ENCODE peak calls at places on chromosomes 16 and 17, in five cellular contexts. One of them, this sample, is unnamed. For H3K4me1, the result is how much of the 10 kb centered on the place peaks cover.

GRCh38 chr17:18031955-18032354 is 7.0 kb downstream of the ATPAF2 start:
- DNase-seq in fibroblast of lung: peak
- DNase-seq in A549: no peak
- DNase-seq in right lobe of liver: no peak
- DNase-seq in uterus: no peak
- DNase-seq in this sample: no peak

GRCh38 chr16:84543931-84544776 is 39.7 kb upstream of the MEAK7 start:
- DNase-seq in fibroblast of lung: no peak
- DNase-seq in A549: no peak
- DNase-seq in right lobe of liver: peak
- DNase-seq in uterus: peak
- DNase-seq in this sample: no peak

GRCh38 chr16:8565498-8565897 is 24.8 kb downstream of the TMEM114 start:
- DNase-seq in right lobe of liver: no peak
- DNase-seq in uterus: no peak
- DNase-seq in fibroblast of lung: no peak
- DNase-seq in A549: no peak
- DNase-seq in this sample: no peak

GRCh38 chr16:24736758-24737157 is 7.3 kb downstream of the TNRC6A start:
- DNase-seq in uterus: peak
- DNase-seq in fibroblast of lung: no peak
- DNase-seq in A549: no peak
- DNase-seq in right lobe of liver: no peak
- DNase-seq in this sample: no peak

GRCh38 chr16:64132686-64133085 is 989.2 kb downstream of the CDH11 start:
- DNase-seq in right lobe of liver: no peak
- DNase-seq in A549: no peak
- DNase-seq in uterus: no peak
- DNase-seq in fibroblast of lung: no peak
- DNase-seq in this sample: no peak

GRCh38 chr16:75096730-75097129 is 19.9 kb downstream of the LDHD start:
- DNase-seq in uterus: peak
- DNase-seq in A549: peak
- DNase-seq in fibroblast of lung: no peak
- DNase-seq in right lobe of liver: no peak
- DNase-seq in this sample: peak

GRCh38 chr16:85210423-85211169 is 98.3 kb upstream of the CIBAR2 start:
- DNase-seq in A549: no peak
- DNase-seq in right lobe of liver: no peak
- DNase-seq in fibroblast of lung: peak
- DNase-seq in uterus: no peak
- DNase-seq in this sample: no peak

GRCh38 chr17:38732376-38733314 is 2.5 kb downstream of the CISD3 start:
- DNase-seq in fibroblast of lung: no peak
- DNase-seq in right lobe of liver: peak
- DNase-seq in uterus: no peak
- DNase-seq in A549: no peak
- DNase-seq in this sample: no peak

GRCh38 chr17:36089888-36090836 is at the start of gene CCL3:
- DNase-seq in A549: no peak
- DNase-seq in fibroblast of lung: no peak
- DNase-seq in right lobe of liver: no peak
- DNase-seq in uterus: no peak
- DNase-seq in this sample: no peak

GRCh38 chr17:75557075-75557851 is 30.3 kb upstream of the MYO15B start:
- DNase-seq in A549: peak
- DNase-seq in fibroblast of lung: peak
- DNase-seq in uterus: peak
- DNase-seq in right lobe of liver: peak
- DNase-seq in this sample: peak

GRCh38 chr16:28897826-28898225 is 19.5 kb downstream of the ATP2A1 start:
- DNase-seq in right lobe of liver: no peak
- DNase-seq in A549: no peak
- DNase-seq in uterus: no peak
- DNase-seq in fibroblast of lung: no peak
- DNase-seq in this sample: no peak

GRCh38 chr16:59758848-59759247 is 1024.7 kb upstream of the GOT2 start:
- DNase-seq in uterus: no peak
- DNase-seq in right lobe of liver: no peak
- DNase-seq in A549: no peak
- DNase-seq in fibroblast of lung: no peak
- DNase-seq in this sample: no peak

GRCh38 chr17:68355093-68355492 is 63.8 kb downstream of the ARSG start:
- DNase-seq in uterus: no peak
- DNase-seq in fibroblast of lung: peak
- DNase-seq in A549: no peak
- DNase-seq in right lobe of liver: no peak
- DNase-seq in this sample: no peak

GRCh38 chr16:50769-51591 is 2.4 kb downstream of the POLR3K start:
- DNase-seq in A549: no peak
- DNase-seq in right lobe of liver: no peak
- DNase-seq in fibroblast of lung: no peak
- DNase-seq in uterus: no peak
- DNase-seq in this sample: no peak

GRCh38 chr16:28989363-28989762 is 4.5 kb downstream of the LAT start:
- DNase-seq in right lobe of liver: no peak
- DNase-seq in uterus: no peak
- DNase-seq in A549: no peak
- DNase-seq in fibroblast of lung: no peak
- DNase-seq in this sample: no peak

GRCh38 chr17:45143767-45144198 is 4.5 kb upstream of the HEXIM1 start:
- DNase-seq in fibroblast of lung: peak
- DNase-seq in uterus: peak
- DNase-seq in right lobe of liver: peak
- DNase-seq in A549: no peak
- DNase-seq in this sample: peak

DNA sequence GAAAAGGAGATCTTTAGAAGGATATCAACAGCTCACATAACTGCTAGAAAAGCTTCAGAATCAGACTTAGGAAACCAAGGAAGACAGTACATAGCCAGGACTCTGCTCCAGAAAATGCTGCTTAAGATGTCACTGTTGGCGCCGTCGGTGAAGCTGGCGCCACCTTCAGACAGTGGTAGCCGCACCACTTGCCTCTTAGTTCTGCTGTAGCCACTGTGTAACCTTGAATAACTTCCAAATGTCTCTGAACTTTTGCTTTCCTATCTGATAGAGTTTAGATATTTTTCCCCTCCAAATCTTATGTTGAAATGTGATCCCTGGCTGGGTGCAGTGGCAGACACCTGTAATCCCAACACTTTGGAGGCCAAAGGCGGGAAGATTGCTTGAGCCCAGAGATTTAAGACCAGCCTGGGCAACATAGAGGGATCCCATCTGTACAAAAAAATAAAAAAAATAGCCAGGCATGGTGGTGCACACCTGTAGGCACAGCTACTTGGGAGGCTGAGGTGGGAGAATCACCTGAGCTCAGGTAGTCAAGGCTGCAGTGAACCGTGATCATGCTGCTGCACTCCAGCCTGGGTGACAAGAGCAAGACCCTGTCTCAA is 6.3 kb upstream of the USP31 start:
- DNase-seq in uterus: no peak
- DNase-seq in right lobe of liver: no peak
- DNase-seq in fibroblast of lung: peak
- DNase-seq in A549: no peak
- DNase-seq in this sample: no peak
- TF ChIP-seq CTCF in uterus: no peak
- TF ChIP-seq CTCF in right lobe of liver: no peak
- TF ChIP-seq CTCF in fibroblast of lung: no peak
- TF ChIP-seq CTCF in A549: peak
- TF ChIP-seq CTCF in this sample: peak

GRCh38 chr17:57679356-57679755 is 65.7 kb downstream of the CCDC182 start:
- DNase-seq in A549: no peak
- DNase-seq in right lobe of liver: no peak
- DNase-seq in fibroblast of lung: no peak
- DNase-seq in uterus: no peak
- DNase-seq in this sample: no peak

GRCh38 chr17:57678393-57678792 is 66.7 kb downstream of the CCDC182 start:
- DNase-seq in fibroblast of lung: no peak
- DNase-seq in A549: no peak
- DNase-seq in right lobe of liver: no peak
- DNase-seq in uterus: no peak
- DNase-seq in this sample: no peak

GRCh38 chr17:57677301-57677700 is 67.8 kb downstream of the CCDC182 start:
- DNase-seq in A549: no peak
- DNase-seq in fibroblast of lung: no peak
- DNase-seq in uterus: no peak
- DNase-seq in right lobe of liver: no peak
- DNase-seq in this sample: no peak

GRCh38 chr17:57676543-57676942 is 68.6 kb downstream of the CCDC182 start:
- DNase-seq in fibroblast of lung: no peak
- DNase-seq in uterus: no peak
- DNase-seq in right lobe of liver: no peak
- DNase-seq in A549: no peak
- DNase-seq in this sample: no peak

GRCh38 chr17:57677858-57678257 is 67.2 kb downstream of the CCDC182 start:
- DNase-seq in A549: no peak
- DNase-seq in fibroblast of lung: no peak
- DNase-seq in right lobe of liver: no peak
- DNase-seq in uterus: no peak
- DNase-seq in this sample: no peak
- H3K4me1 ChIP-seq in A549: under half
- H3K4me1 ChIP-seq in fibroblast of lung: under half
- H3K4me1 ChIP-seq in right lobe of liver: under half
- H3K4me1 ChIP-seq in uterus: under half
- H3K4me1 ChIP-seq in this sample: under half

DNA sequence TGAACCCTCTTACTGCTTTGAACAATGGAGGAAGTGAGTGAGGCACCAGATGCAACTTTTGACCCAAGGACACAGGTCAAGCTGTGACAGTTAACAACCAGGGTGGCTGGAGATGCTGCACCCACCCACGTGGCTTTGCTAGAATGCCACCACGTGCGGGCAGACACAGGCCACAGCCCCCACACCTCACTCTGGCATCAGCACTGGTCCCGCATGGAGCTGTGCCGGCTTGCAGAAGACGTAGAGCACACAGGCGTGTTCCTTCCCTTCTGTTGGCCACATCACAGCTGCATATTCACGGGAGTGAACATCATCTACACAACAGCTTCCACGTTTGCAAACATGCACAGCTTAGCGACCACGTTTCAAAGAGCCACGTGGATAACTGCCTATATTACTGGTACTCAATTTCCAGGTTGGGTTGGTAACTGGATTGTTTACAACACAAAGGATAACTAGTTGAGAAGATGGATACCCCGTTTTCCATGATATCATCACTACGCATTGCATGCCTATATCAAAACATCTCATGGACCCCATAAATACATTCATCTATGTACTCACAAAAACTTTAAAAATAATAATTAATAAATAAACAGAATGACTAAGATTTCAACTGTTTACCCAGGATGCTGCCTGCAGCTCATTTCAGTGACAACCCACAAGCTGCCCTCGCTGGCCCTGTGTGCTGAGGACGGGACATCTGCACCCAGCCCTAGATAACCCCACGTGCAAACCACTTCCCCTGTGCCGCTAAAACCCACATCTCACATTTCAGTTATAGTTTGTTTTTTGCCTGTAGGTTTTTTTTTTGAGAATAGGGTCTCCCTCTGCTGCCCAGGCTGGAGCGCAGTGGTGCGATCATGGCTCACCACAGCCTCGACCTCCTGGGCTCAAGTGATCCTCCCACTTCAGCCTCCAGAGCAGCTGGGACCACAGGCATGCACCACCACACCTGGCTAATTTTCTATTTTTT is 132.0 kb downstream of the ANKRD11 start:
- DNase-seq in uterus: no peak
- DNase-seq in A549: no peak
- DNase-seq in right lobe of liver: no peak
- DNase-seq in fibroblast of lung: no peak
- DNase-seq in this sample: no peak
- H3K27ac ChIP-seq in uterus: no peak
- H3K27ac ChIP-seq in A549: no peak
- H3K27ac ChIP-seq in right lobe of liver: no peak
- H3K27ac ChIP-seq in fibroblast of lung: no peak
- H3K27ac ChIP-seq in this sample: peak

DNA sequence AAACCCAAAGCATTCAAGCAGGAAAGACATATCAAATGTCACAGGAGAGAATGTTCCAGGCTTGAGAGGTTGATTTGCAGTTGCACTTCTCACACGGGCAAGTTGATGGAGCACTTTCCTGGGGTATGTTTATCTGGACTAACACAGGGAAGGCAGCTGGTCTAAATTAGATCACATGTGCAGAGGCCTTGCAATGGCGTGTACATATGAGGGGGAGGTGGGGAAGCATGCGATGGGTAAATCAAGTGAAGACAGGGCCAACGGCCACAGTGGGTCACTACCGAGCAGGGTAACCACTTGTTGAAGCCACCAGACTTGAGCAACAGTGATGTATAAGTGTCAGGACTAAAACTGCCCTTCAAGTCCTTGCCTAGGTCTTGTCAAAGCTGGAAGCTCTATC is 156.6 kb upstream of the MAF start:
- DNase-seq in fibroblast of lung: no peak
- DNase-seq in uterus: no peak
- DNase-seq in right lobe of liver: no peak
- DNase-seq in A549: no peak
- DNase-seq in this sample: no peak
- TF ChIP-seq CTCF in fibroblast of lung: no peak
- TF ChIP-seq CTCF in uterus: no peak
- TF ChIP-seq CTCF in right lobe of liver: no peak
- TF ChIP-seq CTCF in A549: no peak
- TF ChIP-seq CTCF in this sample: no peak

This sample was measured in lower lobe of right lung.